ENCODE peak calls at places on chromosome 5, in nine cellular contexts. S is hypothalamus; A is DMS153; M is kidney; O is KG1; X is stimulated activated CD4-positive, alpha-beta T cell treated with anti-CD3 and anti-CD28 coated beads, Interleukin-15, amount 100 ng/mL, for 24 hours; I is DMS 273 treated with DMSO at 0.1 percent for 48 hours; E is RPMI7951; L is naive thymus-derived CD4-positive, alpha-beta T cell. D is an unnamed sample.

GRCh38 chr5:157366741-157367684 is 93.0 kb upstream of the NIPAL4 start:
- DNase-seq in S (no peak), A (no peak), M (no peak), O (no peak), X (no peak), I (peak; percentile 5), E (peak; percentile 61), L (no peak), D (peak; percentile 15)

GRCh38 chr5:176188085-176188484 is 50.1 kb upstream of the SIMC1 start:
- DNase-seq in S (no peak), A (no peak), M (no peak), O (no peak), X (no peak), I (no peak), E (no peak), L (no peak), D (no peak)

GRCh38 chr5:24999732-25000131 is 355.0 kb upstream of the CDH10 start:
- DNase-seq in S (no peak), A (no peak), M (no peak), O (no peak), X (no peak), I (no peak), E (no peak), L (no peak), D (no peak)

GRCh38 chr5:150473673-150474358 is 24.3 kb upstream of the RPS14 start:
- DNase-seq in S (no peak), A (no peak), M (no peak), O (no peak), X (no peak), I (no peak), E (peak; percentile 65), L (no peak), D (peak; percentile 50)

GRCh38 chr5:139848508-139849100 is 53.0 kb downstream of the PSD2 start:
- DNase-seq in S (no peak), A (no peak), M (peak; percentile 85), O (no peak), X (peak; percentile 41), I (no peak), E (no peak), L (no peak), D (no peak)

GRCh38 chr5:140926903-140927573 is 939 bp downstream of the PCDHAC1 start:
- DNase-seq in S (no peak), A (peak; percentile 35), M (peak; percentile 86), O (no peak), X (peak; percentile 2), I (no peak), E (peak; percentile 16), L (no peak), D (peak; percentile 27)

GRCh38 chr5:74516217-74516636 is 124.3 kb downstream of the ENC1 start:
- DNase-seq in S (no peak), A (no peak), M (no peak), O (no peak), X (no peak), I (no peak), E (peak; percentile 52), L (no peak), D (no peak)

GRCh38 chr5:123538670-123539459 is 26.9 kb downstream of the CSNK1G3 start:
- DNase-seq in S (no peak), A (no peak), M (no peak), O (no peak), X (no peak), I (no peak), E (no peak), L (no peak), D (no peak)

GRCh38 chr5:77218263-77218662 is 7.8 kb downstream of the PDE8B start:
- DNase-seq in S (no peak), A (no peak), M (no peak), O (no peak), X (no peak), I (no peak), E (no peak), L (no peak), D (no peak)

GRCh38 chr5:119036101-119036762 is 34.7 kb upstream of the DMXL1 start:
- DNase-seq in S (no peak), A (no peak), M (no peak), O (no peak), X (no peak), I (no peak), E (peak; percentile 59), L (no peak), D (no peak)

GRCh38 chr5:169758886-169759285 is 121.8 kb downstream of the DOCK2 start:
- DNase-seq in S (no peak), A (no peak), M (no peak), O (no peak), X (no peak), I (no peak), E (no peak), L (no peak), D (no peak)

GRCh38 chr5:154701181-154701580 is 54.0 kb upstream of the LARP1 start:
- DNase-seq in S (no peak), A (peak; percentile 50), M (no peak), O (no peak), X (no peak), I (no peak), E (no peak), L (no peak), D (no peak)

GRCh38 chr5:78666041-78666444 is 17.5 kb upstream of the LHFPL2 start:
- DNase-seq in S (no peak), A (no peak), M (no peak), O (no peak), X (no peak), I (no peak), E (peak; percentile 13), L (no peak), D (no peak)

GRCh38 chr5:119031905-119032304 is 39.0 kb upstream of the DMXL1 start:
- DNase-seq in S (no peak), A (no peak), M (no peak), O (no peak), X (peak; percentile 47), I (no peak), E (peak; percentile 42), L (no peak), D (no peak)

GRCh38 chr5:132821791-132822190 is 8.7 kb downstream of the SHROOM1 start:
- DNase-seq in S (no peak), A (no peak), M (no peak), O (no peak), X (no peak), I (no peak), E (no peak), L (no peak), D (peak; percentile 63)

GRCh38 chr5:12566441-12566840 is 662.2 kb upstream of the CTNND2 start:
- DNase-seq in S (no peak), A (no peak), M (no peak), O (no peak), X (no peak), I (no peak), E (no peak), L (no peak), D (no peak)

GRCh38 chr5:153490124-153491085 is at the start of gene GRIA1:
- DNase-seq in S (no peak), A (no peak), M (no peak), O (no peak), X (no peak), I (no peak), E (no peak), L (no peak), D (peak; percentile 19)

GRCh38 chr5:6729400-6730310 is 16.4 kb downstream of the TENT4A start:
- DNase-seq in S (no peak), A (no peak), M (no peak), O (no peak), X (peak; percentile 52), I (no peak), E (no peak), L (peak; percentile 33), D (no peak)

GRCh38 chr5:52757527-52757926 is 30.2 kb upstream of the ITGA1 start:
- DNase-seq in S (no peak), A (no peak), M (no peak), O (no peak), X (no peak), I (no peak), E (no peak), L (no peak), D (no peak)

GRCh38 chr5:179129607-179130071 is 69.5 kb downstream of the ZNF354C start:
- DNase-seq in S (no peak), A (no peak), M (peak; percentile 40), O (no peak), X (no peak), I (no peak), E (no peak), L (no peak), D (no peak)

GRCh38 chr5:177455036-177455660 is 8.5 kb downstream of the PRR7 start:
- DNase-seq in S (no peak), A (peak; percentile 52), M (peak; percentile 95), O (no peak), X (peak; percentile 95), I (peak; percentile 70), E (peak; percentile 37), L (peak; percentile 97), D (peak; percentile 83)

GRCh38 chr5:158586054-158586453 is 513.7 kb downstream of the EBF1 start:
- DNase-seq in S (no peak), A (no peak), M (no peak), O (no peak), X (no peak), I (no peak), E (no peak), L (no peak), D (no peak)

GRCh38 chr5:98796197-98796972 is 22.9 kb downstream of the RGMB start:
- DNase-seq in S (no peak), A (no peak), M (no peak), O (no peak), X (peak; percentile 53), I (peak; percentile 32), E (peak; percentile 41), L (peak; percentile 28), D (peak; percentile 58)

GRCh38 chr5:1177826-1178528 is 23.4 kb upstream of the SLC6A19 start:
- DNase-seq in S (no peak), A (no peak), M (peak; percentile 55), O (no peak), X (no peak), I (no peak), E (no peak), L (peak; percentile 3), D (no peak)

GRCh38 chr5:95261369-95262175 is 23.3 kb downstream of the MCTP1 start:
- DNase-seq in S (no peak), A (no peak), M (no peak), O (peak; percentile 2), X (peak; percentile 15), I (no peak), E (peak; percentile 26), L (no peak), D (peak; percentile 84)

GRCh38 chr5:54360089-54360488 is 49.7 kb upstream of the ARL15 start:
- DNase-seq in S (no peak), A (no peak), M (no peak), O (no peak), X (no peak), I (no peak), E (peak; percentile 82), L (no peak), D (no peak)

GRCh38 chr5:174491265-174491664 is 233.1 kb upstream of the MSX2 start:
- DNase-seq in S (no peak), A (no peak), M (no peak), O (no peak), X (no peak), I (no peak), E (no peak), L (no peak), D (no peak)